ENCODE peak calls at places on chromosomes 1 and 21, in four cellular contexts. Q is left lung, I is stomach, J is Panc1. E is an unnamed sample.

GRCh38 chr1:166836733-166837132 is 2.5 kb upstream of the POGK start:
- DNase-seq in I (no peak), J (no peak), Q (no peak), E (no peak)

GRCh38 chr1:18997508-18997907 is 41.0 kb upstream of the IFFO2 start:
- DNase-seq in Q (no peak), J (no peak), I (no peak), E (no peak)

GRCh38 chr1:154767315-154768240 is 102.5 kb downstream of the KCNN3 start:
- DNase-seq in J (no peak), I (no peak), Q (no peak), E (no peak)

GRCh38 chr1:183165456-183165855 is 20.6 kb upstream of the LAMC2 start:
- DNase-seq in I (no peak), J (no peak), Q (no peak), E (no peak)

GRCh38 chr1:51627672-51628071 is 10.8 kb downstream of the OSBPL9 start:
- DNase-seq in Q (no peak), I (no peak), J (no peak), E (no peak)

GRCh38 chr1:19792237-19793002 is 7.3 kb downstream of the TMCO4 start:
- DNase-seq in J (no peak), I (no peak), Q (no peak), E (no peak)

GRCh38 chr1:39754906-39755504 is 16.1 kb downstream of the OXCT2 start:
- DNase-seq in I (no peak), Q (no peak), J (no peak), E (no peak)

GRCh38 chr1:68904472-68904871 is 407.6 kb upstream of the DEPDC1 start:
- DNase-seq in Q (no peak), I (no peak), J (no peak), E (no peak)

GRCh38 chr1:209646558-209646957 is 5.7 kb downstream of the LAMB3 start:
- DNase-seq in Q (no peak), I (no peak), J (no peak), E (peak; percentile 39)

GRCh38 chr1:10917513-10918454 is 94.7 kb upstream of the TARDBP start:
- DNase-seq in I (no peak), J (no peak), Q (no peak), E (no peak)

GRCh38 chr21:41616063-41616591 is 108.2 kb upstream of the TMPRSS2 start:
- DNase-seq in Q (no peak), J (no peak), I (no peak), E (no peak)

GRCh38 chr1:28456078-28456477 is 49.8 kb upstream of the RCC1 start:
- DNase-seq in J (no peak), I (no peak), Q (no peak), E (peak; percentile 52)

GRCh38 chr1:229556551-229556950 is 2.0 kb downstream of the ABCB10 start:
- DNase-seq in Q (no peak), I (no peak), J (no peak), E (no peak)

GRCh38 chr1:91764471-91765115 is 121.4 kb downstream of the TGFBR3 start:
- DNase-seq in I (no peak), J (no peak), Q (no peak), E (no peak)

GRCh38 chr1:148308832-148309458 is 156.9 kb upstream of the NBPF11 start:
- DNase-seq in J (no peak), Q (no peak), I (no peak), E (no peak)

GRCh38 chr1:67058242-67058641 is 4.3 kb upstream of the SLC35D1 start:
- DNase-seq in I (no peak), J (no peak), Q (no peak), E (no peak)

GRCh38 chr1:78333426-78334012 is 157.3 kb upstream of the PTGFR start:
- DNase-seq in I (no peak), Q (no peak), J (peak; percentile 10), E (peak; percentile 15)

GRCh38 chr1:153260473-153260979 is 1.0 kb downstream of the LORICRIN start:
- DNase-seq in J (no peak), I (no peak), Q (no peak), E (no peak)

GRCh38 chr21:44432841-44433790 is 22.2 kb upstream of the LRRC3 start:
- DNase-seq in J (no peak), I (no peak), Q (peak; percentile 62), E (no peak)

GRCh38 chr1:219629481-219629880 is 16.6 kb upstream of the ZC3H11B start:
- DNase-seq in I (no peak), Q (no peak), J (no peak), E (no peak)

GRCh38 chr1:42035205-42035829 is 116.6 kb upstream of the HIVEP3 start:
- DNase-seq in J (no peak), Q (peak; percentile 83), I (peak; percentile 61), E (peak; percentile 54)

GRCh38 chr1:151816548-151816947 is 11.3 kb upstream of the LINGO4 start:
- DNase-seq in J (no peak), Q (no peak), I (no peak), E (no peak)

GRCh38 chr1:67317803-67318202 is 10.1 kb downstream of the IL12RB2 start:
- DNase-seq in Q (no peak), J (no peak), I (no peak), E (no peak)

GRCh38 chr1:38336961-38337360 is 290.4 kb upstream of the POU3F1 start:
- DNase-seq in J (no peak), Q (no peak), I (no peak), E (no peak)

GRCh38 chr1:24074817-24075725 is 36.9 kb downstream of the MYOM3 start:
- DNase-seq in J (no peak), I (no peak), Q (peak; percentile 11), E (no peak)

GRCh38 chr1:244361764-244362473 is 89.8 kb downstream of the ADSS2 start:
- DNase-seq in I (no peak), Q (no peak), J (no peak), E (peak; percentile 86)

GRCh38 chr1:56854521-56855099 is at the start of gene C8A:
- DNase-seq in J (no peak), I (no peak), Q (no peak), E (no peak)

GRCh38 chr1:56856186-56856585 is 1.6 kb downstream of the C8A start:
- DNase-seq in Q (no peak), I (no peak), J (no peak), E (no peak)

GRCh38 chr1:56852478-56852877 is 2.1 kb upstream of the C8A start:
- DNase-seq in Q (no peak), I (no peak), J (no peak), E (no peak)

GRCh38 chr1:56855190-56855589 is 593 bp downstream of the C8A start:
- DNase-seq in J (no peak), Q (no peak), I (no peak), E (no peak)
- H3K4me1 ChIP-seq in J (no peaks in the 10 kb centered on the region), Q (no peaks in the 10 kb centered on the region), I (no peaks in the 10 kb centered on the region), E (no peaks in the 10 kb centered on the region)

GRCh38 chr1:248904437-248905216 is 1.4 kb upstream of the PGBD2 start:
- DNase-seq in I (no peak), J (no peak), Q (no peak), E (no peak)
- H3K4me3 ChIP-seq in I (no peak overlapping the region), J (no peak overlapping the region), Q (no peak overlapping the region), E (no peak overlapping the region)

DNA sequence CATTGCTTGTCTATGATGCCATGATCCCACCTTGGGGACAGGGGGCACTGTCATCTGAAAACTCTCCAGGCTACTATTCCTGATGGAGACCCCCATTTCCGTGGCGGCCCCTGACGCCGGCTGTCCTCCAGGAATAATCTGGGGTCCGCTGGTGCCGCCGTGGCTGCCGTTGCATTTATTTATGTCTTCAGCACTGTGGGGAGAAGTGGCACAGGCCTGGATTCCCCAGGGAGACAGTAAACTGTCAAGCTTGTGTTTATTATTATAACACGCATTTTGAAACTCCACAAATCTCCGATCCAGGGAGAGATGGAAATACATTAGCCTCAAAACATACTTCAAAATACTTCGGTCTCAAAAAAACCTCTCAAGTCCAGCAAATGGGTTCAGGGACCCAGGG is 126.9 kb upstream of the C1orf174 start:
- DNase-seq in Q (peak; percentile 55), J (no peak), I (no peak), E (no peak)
- H3K4me1 ChIP-seq in Q (no peaks in the 10 kb centered on the region), J (no peaks in the 10 kb centered on the region), I (no peaks in the 10 kb centered on the region), E (no peaks in the 10 kb centered on the region)

DNA sequence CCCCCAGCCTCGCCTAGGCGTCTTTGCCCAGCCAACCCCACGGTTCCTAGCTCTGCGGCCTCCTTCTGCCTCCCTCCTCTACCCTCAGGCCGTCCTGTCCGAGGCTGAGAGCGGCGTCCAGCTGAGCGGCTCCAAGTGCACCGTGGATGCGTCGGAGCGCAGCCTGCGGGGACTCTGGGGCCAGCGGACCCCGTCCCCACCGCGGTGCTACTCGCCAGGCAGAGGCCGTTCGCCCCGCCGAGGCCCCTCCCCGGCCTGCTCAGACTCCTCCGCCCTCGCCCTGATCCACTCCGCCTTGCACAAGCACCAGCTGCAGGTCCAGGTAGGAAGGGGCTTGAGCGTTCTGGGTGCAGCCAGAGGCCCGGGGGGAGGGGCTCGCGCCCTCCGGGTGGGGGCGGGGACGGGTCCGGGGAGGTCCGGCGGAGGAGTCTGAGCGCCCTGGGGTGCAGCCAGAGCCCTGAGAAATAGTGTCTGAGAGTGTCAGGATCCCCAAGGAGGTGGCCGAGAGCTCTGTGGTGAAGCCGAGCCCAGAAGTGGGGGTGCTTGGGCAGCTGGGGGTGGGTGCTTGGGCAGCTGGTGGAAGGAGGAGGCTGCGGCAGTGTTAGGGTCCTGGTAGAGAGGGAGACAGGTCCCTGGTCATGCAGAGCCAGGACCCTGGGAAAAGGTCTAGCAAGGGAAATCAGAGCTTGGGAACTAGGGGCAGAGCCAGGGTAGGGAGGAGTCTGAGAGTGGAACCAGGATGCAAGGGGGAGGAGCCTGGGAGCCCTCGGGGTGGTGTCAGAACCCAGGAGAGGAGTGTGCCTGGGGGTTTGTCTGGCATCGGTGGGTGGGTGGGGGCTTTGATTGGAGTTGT is 3.2 kb upstream of the NBPF3 start:
- DNase-seq in Q (peak; percentile 75), J (no peak), I (peak; percentile 46), E (no peak)
- H3K4me3 ChIP-seq in Q (peak overlapping the region; percentile 15), J (peak overlapping the region; percentile 50), I (peak overlapping the region; percentile 46), E (no peak overlapping the region)